ENCODE peak calls at places on chromosomes 4 and X, in six cellular contexts. U is CD4-positive, alpha-beta T cell; S is left ventricle myocardium inferior; W is endodermal cell; Q is hepatocyte; G is fibroblast of lung. M is an unnamed sample. For H3K9me3, the result is how much of the 10 kb centered on the place peaks cover.

GRCh38 chr4:6799091-6799490 is 16.6 kb downstream of the KIAA0232 start:
- DNase-seq in U (no peak), S (no peak), W (no peak), Q (no peak), G (no peak), M (no peak)

GRCh38 chr4:7323872-7324650 is 110.7 kb downstream of the PSAPL1 start:
- DNase-seq in U (no peak), S (no peak), W (no peak), Q (no peak), G (no peak), M (no peak)

GRCh38 chr4:129676934-129677333 is 581.0 kb downstream of the C4orf33 start:
- DNase-seq in U (no peak), S (no peak), W (no peak), Q (no peak), G (no peak), M (no peak)

GRCh38 chrX:1423215-1423614 is 29.5 kb downstream of the ASMTL start:
- DNase-seq in U (no peak), S (no peak), W (no peak), Q (no peak), G (no peak), M (no peak)

GRCh38 chrX:2782171-2782570 is 30.3 kb downstream of the XG start:
- DNase-seq in U (no peak), S (no peak), W (no peak), Q (no peak), G (no peak), M (no peak)

GRCh38 chr4:40871695-40872250 is 122.0 kb downstream of the NSUN7 start:
- DNase-seq in U (no peak), S (no peak), W (no peak), Q (no peak), G (no peak), M (no peak)

GRCh38 chr4:8778301-8778700 is 93.3 kb downstream of the HMX1 start:
- DNase-seq in U (no peak), S (no peak), W (no peak), Q (no peak), G (no peak), M (no peak)

GRCh38 chr4:526189-526909 is 27.3 kb downstream of the PIGG start:
- DNase-seq in U (no peak), S (no peak), W (no peak), Q (no peak), G (no peak), M (no peak)

GRCh38 chrX:107659768-107660167 is 31.5 kb downstream of the PRPS1 start:
- DNase-seq in U (no peak), S (no peak), W (no peak), Q (peak), G (peak), M (no peak)

GRCh38 chrX:73213734-73214133 is 917 bp downstream of the NAP1L2 start:
- DNase-seq in U (no peak), S (no peak), W (no peak), Q (no peak), G (no peak), M (no peak)

GRCh38 chr4:16450724-16451123 is 224.5 kb upstream of the TAPT1 start:
- DNase-seq in U (no peak), S (no peak), W (no peak), Q (no peak), G (no peak), M (no peak)

GRCh38 chr4:26048962-26049361 is 134.9 kb downstream of the SMIM20 start:
- DNase-seq in U (no peak), S (no peak), W (no peak), Q (no peak), G (peak), M (no peak)

GRCh38 chr4:100828986-100829685 is 311.3 kb upstream of the EMCN start:
- DNase-seq in U (no peak), S (no peak), W (no peak), Q (no peak), G (peak), M (no peak)

GRCh38 chr4:37885496-37885895 is 5.4 kb upstream of the TBC1D1 start:
- DNase-seq in U (no peak), S (no peak), W (no peak), Q (peak), G (peak), M (no peak)

GRCh38 chr4:17704020-17704657 is 77.3 kb downstream of the FAM184B start:
- DNase-seq in U (no peak), S (no peak), W (no peak), Q (no peak), G (no peak), M (no peak)

GRCh38 chr4:108370826-108371225 is 202.1 kb upstream of the LEF1 start:
- DNase-seq in U (no peak), S (no peak), W (no peak), Q (no peak), G (no peak), M (no peak)

GRCh38 chr4:75429208-75429607 is 85.0 kb downstream of the RCHY1 start:
- DNase-seq in U (no peak), S (no peak), W (no peak), Q (no peak), G (no peak), M (no peak)

GRCh38 chrX:53321216-53321942 is 40.0 kb upstream of the IQSEC2 start:
- DNase-seq in U (no peak), S (no peak), W (peak), Q (peak), G (no peak), M (peak)

GRCh38 chr4:14452001-14452400 is 550.3 kb upstream of the CPEB2 start:
- DNase-seq in U (no peak), S (no peak), W (no peak), Q (no peak), G (no peak), M (no peak)

GRCh38 chrX:71111141-71111843 is at the start of gene IL2RG:
- DNase-seq in U (peak), S (no peak), W (no peak), Q (peak), G (no peak), M (peak)

GRCh38 chr4:106614446-106614845 is 245.9 kb upstream of the GIMD1 start:
- DNase-seq in U (no peak), S (no peak), W (no peak), Q (no peak), G (peak), M (no peak)

GRCh38 chrX:47420967-47421366 is 50.6 kb downstream of the ZNF157 start:
- DNase-seq in U (no peak), S (no peak), W (no peak), Q (no peak), G (no peak), M (no peak)

GRCh38 chr4:137749466-137749865 is 217.2 kb upstream of the PCDH18 start:
- DNase-seq in U (no peak), S (no peak), W (no peak), Q (no peak), G (peak), M (no peak)

GRCh38 chr4:148192526-148192925 is 249.7 kb downstream of the NR3C2 start:
- DNase-seq in U (no peak), S (no peak), W (no peak), Q (no peak), G (no peak), M (no peak)

GRCh38 chr4:98930311-98930865 is 1.5 kb upstream of the EIF4E start:
- DNase-seq in U (no peak), S (no peak), W (no peak), Q (no peak), G (no peak), M (no peak)

GRCh38 chrX:349196-349595 is 30.6 kb upstream of the GTPBP6 start:
- DNase-seq in U (no peak), S (peak), W (no peak), Q (no peak), G (peak), M (no peak)

GRCh38 chr4:94345984-94346383 is 3.3 kb upstream of the HPGDS start:
- DNase-seq in U (no peak), S (no peak), W (no peak), Q (no peak), G (no peak), M (no peak)

GRCh38 chrX:57528670-57529255 is 63.0 kb upstream of the ZXDB start:
- DNase-seq in U (no peak), S (no peak), W (peak), Q (peak), G (no peak), M (no peak)

GRCh38 chrX:49041683-49042529 is 1.3 kb downstream of the TFE3 start:
- DNase-seq in U (no peak), S (peak), W (peak), Q (peak), G (peak), M (no peak)

GRCh38 chr4:139973015-139973414 is 181.0 kb downstream of the MAML3 start:
- DNase-seq in U (no peak), S (no peak), W (no peak), Q (no peak), G (peak), M (no peak)

GRCh38 chrX:150536455-150537116 is 31.8 kb upstream of the MTM1 start:
- DNase-seq in U (no peak), S (no peak), W (no peak), Q (no peak), G (no peak), M (no peak)

GRCh38 chr4:88758264-88758663 is 60.6 kb upstream of the NAP1L5 start:
- DNase-seq in U (no peak), S (no peak), W (no peak), Q (no peak), G (peak), M (no peak)

GRCh38 chr4:101155368-101155767 is 192.0 kb downstream of the PPP3CA start:
- DNase-seq in U (no peak), S (no peak), W (no peak), Q (no peak), G (peak), M (no peak)

GRCh38 chrX:65034292-65034640 is 58.0 kb upstream of the ZC4H2 start:
- DNase-seq in U (no peak), S (no peak), W (no peak), Q (no peak), G (no peak), M (no peak)

GRCh38 chr4:38560763-38561558 is 103.0 kb upstream of the KLF3 start:
- DNase-seq in U (no peak), S (no peak), W (no peak), Q (no peak), G (no peak), M (no peak)

GRCh38 chrX:117093319-117093718 is 630.5 kb upstream of the CT83 start:
- DNase-seq in U (no peak), S (no peak), W (no peak), Q (no peak), G (no peak), M (no peak)

DNA sequence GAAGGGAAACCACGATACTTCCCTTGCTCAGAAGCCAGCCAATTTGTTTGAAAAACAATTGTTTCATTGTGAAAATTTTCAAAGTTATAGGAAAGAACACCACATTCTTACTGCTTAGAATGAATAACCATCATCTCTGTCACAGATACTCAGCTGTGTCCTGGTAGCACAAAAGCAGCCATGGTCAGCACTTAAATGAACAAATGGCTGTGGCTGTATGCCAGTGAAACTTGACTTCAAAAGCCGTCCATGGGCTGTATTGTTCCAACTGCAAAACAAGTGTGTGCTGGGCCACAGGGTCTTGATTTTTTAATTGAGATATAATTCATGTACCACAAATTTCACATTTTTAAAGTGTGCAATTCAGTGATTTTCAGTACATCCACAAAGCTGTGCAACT is 19.6 kb downstream of the NSDHL start:
- DNase-seq in U (no peak), S (no peak), W (no peak), Q (no peak), G (no peak), M (no peak)
- H3K9me3 ChIP-seq in U (under half), S (under half), W (under half), Q (under half), G (under half), M (under half)

GRCh38 chr4:90503677-90504076 is 376.5 kb downstream of the CCSER1 start:
- DNase-seq in U (no peak), S (no peak), W (no peak), Q (no peak), G (no peak), M (no peak)
- H3K9me3 ChIP-seq in U (under half), S (under half), W (half or more), Q (under half), G (under half), M (under half)

DNA sequence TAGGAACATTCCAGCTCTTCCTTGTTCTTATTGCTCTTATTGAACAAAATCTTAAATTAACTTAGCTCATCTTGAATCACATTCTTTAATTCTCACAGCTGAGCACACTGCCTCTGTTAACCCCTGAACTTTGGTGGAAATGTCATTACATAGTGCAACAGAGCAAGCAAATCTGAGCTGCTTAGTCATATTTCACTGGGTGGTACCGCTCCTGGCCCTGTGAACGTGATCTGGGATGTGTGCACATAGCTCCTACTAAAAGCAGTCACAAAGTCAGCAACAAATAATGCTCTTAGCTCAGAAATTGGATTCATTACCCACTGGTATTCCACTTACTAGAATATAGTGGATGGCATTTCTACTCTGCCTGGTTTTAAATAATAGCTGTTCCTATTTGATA is 27.9 kb downstream of the ARHGEF6 start:
- DNase-seq in U (no peak), S (no peak), W (no peak), Q (no peak), G (peak), M (no peak)
- H3K9me3 ChIP-seq in U (under half), S (under half), W (under half), Q (under half), G (under half), M (under half)

GRCh38 chr4:19406789-19407188 is 844.9 kb upstream of the SLIT2 start:
- DNase-seq in U (no peak), S (no peak), W (no peak), Q (no peak), G (no peak), M (no peak)

GRCh38 chr4:19403786-19404185 is 847.9 kb upstream of the SLIT2 start:
- DNase-seq in U (no peak), S (no peak), W (no peak), Q (no peak), G (peak), M (no peak)

GRCh38 chr4:19402666-19403065 is 849.0 kb upstream of the SLIT2 start:
- DNase-seq in U (no peak), S (no peak), W (no peak), Q (no peak), G (no peak), M (no peak)

DNA sequence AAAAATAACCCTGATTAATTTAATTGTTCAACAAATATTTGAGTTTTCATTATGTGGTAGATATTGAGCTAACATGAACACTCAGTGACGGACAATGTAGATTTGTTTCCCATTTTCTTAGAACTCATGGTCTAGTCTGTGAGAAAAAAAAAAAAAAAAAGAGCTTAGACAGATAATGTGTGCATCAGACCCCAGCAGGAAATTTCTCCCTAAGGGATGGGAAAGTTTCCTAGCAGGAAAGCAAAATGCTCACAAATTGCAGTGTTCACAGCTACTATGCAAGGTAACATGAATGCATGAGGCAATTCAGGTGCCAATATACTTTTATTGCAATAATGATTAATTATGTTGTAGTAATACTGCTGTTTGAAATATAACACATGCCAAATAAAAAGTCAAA is 843.2 kb upstream of the SLIT2 start:
- DNase-seq in U (no peak), S (no peak), W (no peak), Q (no peak), G (no peak), M (no peak)
- H3K9me3 ChIP-seq in U (under half), S (under half), W (under half), Q (under half), G (under half), M (under half)

GRCh38 chrX:144265641-144266040 is 381.8 kb downstream of the UBE2NL start:
- DNase-seq in U (no peak), S (no peak), W (no peak), Q (no peak), G (no peak), M (no peak)
- H3K9me3 ChIP-seq in U (under half), S (under half), W (under half), Q (under half), G (under half), M (under half)

DNA sequence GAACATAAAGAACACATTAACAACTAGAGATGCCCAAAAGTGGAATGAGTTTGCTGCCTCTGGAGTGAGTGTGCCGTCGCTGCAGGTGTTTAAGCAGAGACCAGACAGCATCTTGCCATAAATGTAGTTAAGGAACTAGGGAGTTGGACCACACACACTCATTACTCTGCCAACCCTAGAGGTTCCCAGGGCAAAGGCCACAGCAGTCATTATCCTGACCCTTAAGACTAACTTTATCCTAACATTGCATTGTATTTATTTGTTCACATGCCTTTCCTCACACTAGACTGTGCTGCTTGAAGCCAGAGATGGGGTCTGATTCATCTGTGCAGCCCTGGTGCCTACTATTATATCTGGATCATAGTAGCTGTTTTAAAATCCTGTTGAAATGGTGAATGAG is 16.9 kb upstream of the PLA2G12A start:
- DNase-seq in U (no peak), S (no peak), W (no peak), Q (no peak), G (no peak), M (no peak)
- H3K9me3 ChIP-seq in U (under half), S (under half), W (under half), Q (under half), G (under half), M (under half)

GRCh38 chrX:148732743-148733142 is 232.3 kb downstream of the AFF2 start:
- DNase-seq in U (no peak), S (no peak), W (no peak), Q (no peak), G (no peak), M (no peak)
- H3K9me3 ChIP-seq in U (under half), S (under half), W (under half), Q (under half), G (under half), M (under half)

GRCh38 chr4:18938343-18939109 is 917.0 kb upstream of the LCORL start:
- DNase-seq in U (no peak), S (no peak), W (no peak), Q (no peak), G (peak), M (no peak)

GRCh38 chr4:18934197-18934596 is 912.6 kb upstream of the LCORL start:
- DNase-seq in U (no peak), S (no peak), W (no peak), Q (no peak), G (peak), M (no peak)

GRCh38 chr4:18937080-18937479 is 915.5 kb upstream of the LCORL start:
- DNase-seq in U (no peak), S (no peak), W (no peak), Q (no peak), G (no peak), M (no peak)

GRCh38 chr4:18937746-18938145 is 916.2 kb upstream of the LCORL start:
- DNase-seq in U (no peak), S (no peak), W (no peak), Q (no peak), G (no peak), M (no peak)

GRCh38 chr4:18935956-18936355 is 914.4 kb upstream of the LCORL start:
- DNase-seq in U (no peak), S (no peak), W (peak), Q (no peak), G (peak), M (no peak)
- H3K9me3 ChIP-seq in U (under half), S (under half), W (under half), Q (under half), G (under half), M (under half)